ENCODE peak calls at places on chromosomes 5 and 9, in nine cellular contexts. One of them, this sample, is unnamed.
A peak's percentile ranks its signal among the peaks of the same experiment; 100 is the strongest.

GRCh38 chr9:121133104-121133816 is 58.5 kb downstream of the CNTRL start:
- DNase-seq in cardiac muscle cell: no peak
- DNase-seq in A549: no peak
- DNase-seq in adrenal gland: peak; percentile 15
- DNase-seq in GM23338: peak; percentile 66
- DNase-seq in breast epithelium: no peak
- DNase-seq in DND-41: peak; percentile 24
- DNase-seq in tibial nerve: no peak
- DNase-seq in esophagus squamous epithelium: no peak
- DNase-seq in this sample: peak; percentile 5

GRCh38 chr9:127049044-127049443 is 73.4 kb downstream of the ANGPTL2 start:
- DNase-seq in cardiac muscle cell: no peak
- DNase-seq in esophagus squamous epithelium: no peak
- DNase-seq in DND-41: no peak
- DNase-seq in A549: peak; percentile 7
- DNase-seq in breast epithelium: no peak
- DNase-seq in tibial nerve: peak; percentile 48
- DNase-seq in GM23338: no peak
- DNase-seq in adrenal gland: peak; percentile 78
- DNase-seq in this sample: peak; percentile 30

GRCh38 chr9:99803694-99804093 is 18.0 kb upstream of the NR4A3 start:
- DNase-seq in DND-41: no peak
- DNase-seq in tibial nerve: no peak
- DNase-seq in GM23338: no peak
- DNase-seq in A549: no peak
- DNase-seq in breast epithelium: no peak
- DNase-seq in cardiac muscle cell: no peak
- DNase-seq in esophagus squamous epithelium: no peak
- DNase-seq in adrenal gland: no peak
- DNase-seq in this sample: no peak

GRCh38 chr5:127492854-127493738 is 24.3 kb upstream of the PRRC1 start:
- DNase-seq in tibial nerve: no peak
- DNase-seq in cardiac muscle cell: peak; percentile 59
- DNase-seq in DND-41: no peak
- DNase-seq in breast epithelium: no peak
- DNase-seq in adrenal gland: no peak
- DNase-seq in A549: peak; percentile 39
- DNase-seq in GM23338: peak; percentile 56
- DNase-seq in esophagus squamous epithelium: no peak
- DNase-seq in this sample: no peak

GRCh38 chr5:143865421-143865820 is 53.5 kb downstream of the HMHB1 start:
- DNase-seq in esophagus squamous epithelium: no peak
- DNase-seq in cardiac muscle cell: no peak
- DNase-seq in adrenal gland: no peak
- DNase-seq in tibial nerve: no peak
- DNase-seq in DND-41: no peak
- DNase-seq in breast epithelium: no peak
- DNase-seq in GM23338: no peak
- DNase-seq in A549: no peak
- DNase-seq in this sample: peak; percentile 25

GRCh38 chr9:4353236-4353635 is 53.4 kb upstream of the GLIS3 start:
- DNase-seq in esophagus squamous epithelium: no peak
- DNase-seq in adrenal gland: peak; percentile 34
- DNase-seq in cardiac muscle cell: no peak
- DNase-seq in A549: no peak
- DNase-seq in breast epithelium: peak; percentile 61
- DNase-seq in GM23338: no peak
- DNase-seq in tibial nerve: no peak
- DNase-seq in DND-41: no peak
- DNase-seq in this sample: no peak

GRCh38 chr5:145962001-145962400 is 25.6 kb downstream of the SH3RF2 start:
- DNase-seq in adrenal gland: no peak
- DNase-seq in cardiac muscle cell: no peak
- DNase-seq in GM23338: no peak
- DNase-seq in tibial nerve: no peak
- DNase-seq in A549: no peak
- DNase-seq in breast epithelium: no peak
- DNase-seq in esophagus squamous epithelium: no peak
- DNase-seq in DND-41: no peak
- DNase-seq in this sample: no peak

GRCh38 chr5:148848378-148849031 is 22.1 kb downstream of the ADRB2 start:
- DNase-seq in adrenal gland: no peak
- DNase-seq in cardiac muscle cell: no peak
- DNase-seq in A549: no peak
- DNase-seq in breast epithelium: no peak
- DNase-seq in GM23338: no peak
- DNase-seq in tibial nerve: no peak
- DNase-seq in esophagus squamous epithelium: no peak
- DNase-seq in DND-41: no peak
- DNase-seq in this sample: no peak

GRCh38 chr5:161687316-161687715 is 1.8 kb downstream of the GABRA6 start:
- DNase-seq in tibial nerve: no peak
- DNase-seq in breast epithelium: no peak
- DNase-seq in cardiac muscle cell: no peak
- DNase-seq in adrenal gland: no peak
- DNase-seq in A549: no peak
- DNase-seq in DND-41: no peak
- DNase-seq in esophagus squamous epithelium: no peak
- DNase-seq in GM23338: no peak
- DNase-seq in this sample: no peak

GRCh38 chr5:149881874-149882273 is 62.7 kb downstream of the PDE6A start:
- DNase-seq in cardiac muscle cell: no peak
- DNase-seq in adrenal gland: no peak
- DNase-seq in esophagus squamous epithelium: no peak
- DNase-seq in GM23338: no peak
- DNase-seq in tibial nerve: no peak
- DNase-seq in A549: no peak
- DNase-seq in breast epithelium: no peak
- DNase-seq in DND-41: no peak
- DNase-seq in this sample: no peak

GRCh38 chr9:128053560-128053959 is 13.6 kb downstream of the NAIF1 start:
- DNase-seq in tibial nerve: peak; percentile 63
- DNase-seq in breast epithelium: no peak
- DNase-seq in adrenal gland: peak; percentile 57
- DNase-seq in A549: no peak
- DNase-seq in cardiac muscle cell: no peak
- DNase-seq in esophagus squamous epithelium: no peak
- DNase-seq in GM23338: no peak
- DNase-seq in DND-41: no peak
- DNase-seq in this sample: no peak

GRCh38 chr5:141330299-141331080 is at the start of gene PCDHGA1:
- DNase-seq in esophagus squamous epithelium: no peak
- DNase-seq in adrenal gland: no peak
- DNase-seq in tibial nerve: no peak
- DNase-seq in DND-41: no peak
- DNase-seq in A549: peak; percentile 57
- DNase-seq in breast epithelium: no peak
- DNase-seq in GM23338: peak; percentile 63
- DNase-seq in cardiac muscle cell: no peak
- DNase-seq in this sample: no peak

GRCh38 chr9:92808726-92809451 is 44.3 kb upstream of the BICD2 start:
- DNase-seq in A549: peak; percentile 41
- DNase-seq in cardiac muscle cell: peak; percentile 86
- DNase-seq in adrenal gland: peak; percentile 62
- DNase-seq in GM23338: peak; percentile 91
- DNase-seq in DND-41: no peak
- DNase-seq in breast epithelium: peak; percentile 70
- DNase-seq in esophagus squamous epithelium: no peak
- DNase-seq in tibial nerve: peak; percentile 36
- DNase-seq in this sample: peak; percentile 61

GRCh38 chr5:141121985-141122384 is 367 bp downstream of the PCDHB4 start:
- DNase-seq in tibial nerve: no peak
- DNase-seq in A549: no peak
- DNase-seq in cardiac muscle cell: no peak
- DNase-seq in adrenal gland: no peak
- DNase-seq in esophagus squamous epithelium: no peak
- DNase-seq in DND-41: no peak
- DNase-seq in breast epithelium: no peak
- DNase-seq in GM23338: no peak
- DNase-seq in this sample: no peak

GRCh38 chr5:142722146-142722545 is 36.3 kb upstream of the FGF1 start:
- DNase-seq in tibial nerve: no peak
- DNase-seq in DND-41: no peak
- DNase-seq in esophagus squamous epithelium: no peak
- DNase-seq in cardiac muscle cell: no peak
- DNase-seq in breast epithelium: no peak
- DNase-seq in A549: no peak
- DNase-seq in GM23338: no peak
- DNase-seq in adrenal gland: no peak
- DNase-seq in this sample: no peak

GRCh38 chr5:135158315-135158697 is 124.3 kb upstream of the PITX1 start:
- DNase-seq in DND-41: no peak
- DNase-seq in A549: no peak
- DNase-seq in GM23338: no peak
- DNase-seq in cardiac muscle cell: no peak
- DNase-seq in breast epithelium: no peak
- DNase-seq in adrenal gland: no peak
- DNase-seq in tibial nerve: no peak
- DNase-seq in esophagus squamous epithelium: no peak
- DNase-seq in this sample: no peak

GRCh38 chr9:80074439-80074838 is 502.7 kb downstream of the TLE4 start:
- DNase-seq in tibial nerve: no peak
- DNase-seq in A549: no peak
- DNase-seq in esophagus squamous epithelium: no peak
- DNase-seq in GM23338: no peak
- DNase-seq in adrenal gland: peak; percentile 22
- DNase-seq in breast epithelium: peak; percentile 57
- DNase-seq in cardiac muscle cell: peak; percentile 13
- DNase-seq in DND-41: no peak
- DNase-seq in this sample: peak; percentile 21

GRCh38 chr9:96612966-96613589 is 6.6 kb downstream of the CDC14B start:
- DNase-seq in adrenal gland: no peak
- DNase-seq in DND-41: no peak
- DNase-seq in breast epithelium: no peak
- DNase-seq in cardiac muscle cell: no peak
- DNase-seq in tibial nerve: no peak
- DNase-seq in esophagus squamous epithelium: no peak
- DNase-seq in A549: no peak
- DNase-seq in GM23338: no peak
- DNase-seq in this sample: no peak

GRCh38 chr9:96607971-96608370 is 11.7 kb downstream of the CDC14B start:
- DNase-seq in GM23338: no peak
- DNase-seq in tibial nerve: no peak
- DNase-seq in adrenal gland: no peak
- DNase-seq in breast epithelium: no peak
- DNase-seq in esophagus squamous epithelium: no peak
- DNase-seq in cardiac muscle cell: no peak
- DNase-seq in A549: no peak
- DNase-seq in DND-41: no peak
- DNase-seq in this sample: no peak

GRCh38 chr9:96609732-96610131 is 9.9 kb downstream of the CDC14B start:
- DNase-seq in esophagus squamous epithelium: no peak
- DNase-seq in GM23338: no peak
- DNase-seq in A549: no peak
- DNase-seq in adrenal gland: no peak
- DNase-seq in tibial nerve: no peak
- DNase-seq in cardiac muscle cell: no peak
- DNase-seq in breast epithelium: no peak
- DNase-seq in DND-41: no peak
- DNase-seq in this sample: no peak

GRCh38 chr9:96612105-96612965 is 7.3 kb downstream of the CDC14B start:
- DNase-seq in breast epithelium: no peak
- DNase-seq in cardiac muscle cell: peak; percentile 28
- DNase-seq in DND-41: no peak
- DNase-seq in adrenal gland: peak; percentile 90
- DNase-seq in GM23338: peak; percentile 30
- DNase-seq in esophagus squamous epithelium: no peak
- DNase-seq in A549: peak; percentile 57
- DNase-seq in tibial nerve: peak; percentile 35
- DNase-seq in this sample: peak; percentile 48

GRCh38 chr9:96611302-96611701 is 8.3 kb downstream of the CDC14B start:
- DNase-seq in cardiac muscle cell: no peak
- DNase-seq in esophagus squamous epithelium: no peak
- DNase-seq in breast epithelium: no peak
- DNase-seq in tibial nerve: no peak
- DNase-seq in adrenal gland: no peak
- DNase-seq in DND-41: no peak
- DNase-seq in GM23338: no peak
- DNase-seq in A549: no peak
- DNase-seq in this sample: no peak
- H3K4me3 ChIP-seq in cardiac muscle cell: no peak overlapping the region
- H3K4me3 ChIP-seq in esophagus squamous epithelium: no peak overlapping the region
- H3K4me3 ChIP-seq in breast epithelium: no peak overlapping the region
- H3K4me3 ChIP-seq in tibial nerve: no peak overlapping the region
- H3K4me3 ChIP-seq in adrenal gland: no peak overlapping the region
- H3K4me3 ChIP-seq in DND-41: no peak overlapping the region
- H3K4me3 ChIP-seq in GM23338: no peak overlapping the region
- H3K4me3 ChIP-seq in A549: no peak overlapping the region
- H3K4me3 ChIP-seq in this sample: no peak overlapping the region

DNA sequence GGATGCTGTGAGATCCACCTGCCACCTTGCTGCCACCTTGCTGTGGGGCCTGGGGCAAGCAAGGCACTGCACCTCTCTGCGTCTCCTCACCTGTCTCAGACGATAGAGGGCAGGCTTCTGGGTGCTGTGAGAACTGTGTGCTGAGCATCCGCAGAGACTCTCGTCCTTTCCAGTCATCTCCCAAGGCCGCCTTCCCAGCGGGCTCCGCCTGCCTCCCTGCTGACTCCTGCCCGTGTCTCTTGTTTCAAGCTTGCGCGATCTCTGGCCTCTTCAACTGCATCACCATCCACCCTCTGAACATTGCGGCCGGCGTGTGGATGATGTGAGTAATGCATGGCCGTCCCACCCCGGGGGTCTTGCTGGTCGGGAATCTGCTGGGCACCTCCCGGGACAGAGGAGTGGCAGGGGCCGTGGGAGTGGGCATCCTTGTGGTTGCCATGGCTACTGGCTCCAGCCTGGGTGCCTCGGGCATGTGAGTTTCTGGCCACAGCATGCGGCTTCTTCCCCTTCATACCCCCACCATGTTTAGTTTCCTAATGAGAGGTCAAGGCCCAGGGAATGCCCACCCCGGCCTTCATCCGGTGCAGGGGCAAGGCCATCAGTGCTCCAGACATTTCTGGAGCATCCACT is 3.6 kb downstream of the CACFD1 start:
- DNase-seq in GM23338: peak; percentile 70
- DNase-seq in esophagus squamous epithelium: no peak
- DNase-seq in breast epithelium: no peak
- DNase-seq in adrenal gland: no peak
- DNase-seq in DND-41: no peak
- DNase-seq in tibial nerve: no peak
- DNase-seq in A549: peak; percentile 30
- DNase-seq in cardiac muscle cell: no peak
- DNase-seq in this sample: no peak
- H3K4me1 ChIP-seq in GM23338: peaks cover 15% of the 10 kb centered on the region
- H3K4me1 ChIP-seq in esophagus squamous epithelium: peaks cover 6% of the 10 kb centered on the region
- H3K4me1 ChIP-seq in breast epithelium: peaks cover 7% of the 10 kb centered on the region
- H3K4me1 ChIP-seq in adrenal gland: no peaks in the 10 kb centered on the region
- H3K4me1 ChIP-seq in DND-41: peaks cover 20% of the 10 kb centered on the region
- H3K4me1 ChIP-seq in tibial nerve: peaks cover 7% of the 10 kb centered on the region
- H3K4me1 ChIP-seq in A549: peaks cover 16% of the 10 kb centered on the region
- H3K4me1 ChIP-seq in cardiac muscle cell: no peaks in the 10 kb centered on the region
- H3K4me1 ChIP-seq in this sample: peaks cover 6% of the 10 kb centered on the region

GRCh38 chr9:123569343-123569694 is 213.3 kb downstream of the CRB2 start:
- DNase-seq in esophagus squamous epithelium: no peak
- DNase-seq in GM23338: no peak
- DNase-seq in cardiac muscle cell: no peak
- DNase-seq in DND-41: no peak
- DNase-seq in A549: no peak
- DNase-seq in breast epithelium: no peak
- DNase-seq in tibial nerve: no peak
- DNase-seq in adrenal gland: no peak
- DNase-seq in this sample: no peak
- TF ChIP-seq CTCF in esophagus squamous epithelium: no peak
- TF ChIP-seq CTCF in GM23338: no peak
- TF ChIP-seq CTCF in cardiac muscle cell: no peak
- TF ChIP-seq CTCF in DND-41: no peak
- TF ChIP-seq CTCF in A549: no peak
- TF ChIP-seq CTCF in breast epithelium: no peak
- TF ChIP-seq CTCF in tibial nerve: no peak
- TF ChIP-seq CTCF in adrenal gland: no peak
- TF ChIP-seq CTCF in this sample: no peak

GRCh38 chr9:6444108-6444507 is 31.1 kb downstream of the UHRF2 start:
- DNase-seq in DND-41: no peak
- DNase-seq in breast epithelium: no peak
- DNase-seq in A549: no peak
- DNase-seq in cardiac muscle cell: no peak
- DNase-seq in tibial nerve: no peak
- DNase-seq in esophagus squamous epithelium: no peak
- DNase-seq in GM23338: no peak
- DNase-seq in adrenal gland: no peak
- DNase-seq in this sample: no peak
- H3K4me3 ChIP-seq in DND-41: no peak overlapping the region
- H3K4me3 ChIP-seq in breast epithelium: no peak overlapping the region
- H3K4me3 ChIP-seq in A549: no peak overlapping the region
- H3K4me3 ChIP-seq in cardiac muscle cell: no peak overlapping the region
- H3K4me3 ChIP-seq in tibial nerve: no peak overlapping the region
- H3K4me3 ChIP-seq in esophagus squamous epithelium: no peak overlapping the region
- H3K4me3 ChIP-seq in GM23338: no peak overlapping the region
- H3K4me3 ChIP-seq in adrenal gland: no peak overlapping the region
- H3K4me3 ChIP-seq in this sample: no peak overlapping the region